ENCODE peak calls at places on chromosomes 1 and 21, in six cellular contexts. U is activated T-helper 1 cell treated with anti-CD3 and anti-CD28 coated beads, Interleukin-12 subunit alpha, Interleukin-12 subunit beta, Interleukin-2, Interleukin-4 antibody, amounts not matched to agents 30 ng/mL and 10 ng/mL and 1 ng/mL, durations not matched to agents 14 hours and 24 hours and 36 hours; M is iris pigment epithelial cell; Y is RPMI8226; S is hypothalamus; X is stimulated activated CD4-positive, alpha-beta T cell treated with anti-CD3 and anti-CD28 coated beads, TNF-alpha, amount 100 ng/mL, for 48 hours. I is an unnamed sample.

GRCh38 chr1:156608981-156609380 is 7.7 kb upstream of the GPATCH4 start:
- DNase-seq in U (peak), S (no peak), X (peak), Y (peak), M (no peak), I (no peak)

GRCh38 chr1:234214911-234215892 is 158.1 kb upstream of the COA6 start:
- DNase-seq in Y (no peak), U (no peak), X (no peak), S (no peak), M (no peak), I (no peak)

GRCh38 chr1:221897312-221897711 is 155.4 kb upstream of the DUSP10 start:
- DNase-seq in U (no peak), M (peak), S (no peak), Y (no peak), X (no peak), I (no peak)

GRCh38 chr1:116574581-116575291 is 3.9 kb upstream of the CD58 start:
- DNase-seq in S (peak), X (no peak), U (peak), M (peak), Y (peak), I (no peak)

GRCh38 chr1:115837762-115838421 is 3.0 kb downstream of the NHLH2 start:
- DNase-seq in X (no peak), U (no peak), S (no peak), M (no peak), Y (no peak), I (no peak)

GRCh38 chr1:40717960-40718359 is 26.5 kb downstream of the NFYC start:
- DNase-seq in X (no peak), M (no peak), Y (no peak), U (no peak), S (no peak), I (no peak)

GRCh38 chr1:196309386-196309785 is 298.9 kb downstream of the KCNT2 start:
- DNase-seq in U (no peak), Y (peak), M (peak), S (no peak), X (no peak), I (no peak)

GRCh38 chr1:84450916-84451315 is 28.1 kb upstream of the RPF1 start:
- DNase-seq in Y (no peak), M (peak), U (no peak), X (no peak), S (no peak), I (no peak)

GRCh38 chr21:40053007-40053406 is 185.8 kb downstream of the PCP4 start:
- DNase-seq in M (no peak), Y (no peak), X (no peak), S (peak), U (no peak), I (no peak)